ENCODE peak calls at places on chromosomes 11 and 22, in ten cellular contexts. F, I, E, R, L, T, D, M, W and Z are unnamed samples.

GRCh38 chr11:66727883-66728759 is 895 bp downstream of the SPTBN2 start:
- DNase-seq in F (no peak), L (no peak), E (no peak), R (peak; percentile 56), I (peak; percentile 92), M (peak; percentile 52), W (no peak), T (no peak), D (no peak), Z (no peak)

GRCh38 chr22:26453812-26454500 is 24.9 kb downstream of the ASPHD2 start:
- DNase-seq in E (no peak), M (no peak), F (no peak), R (no peak), W (no peak), I (no peak), D (no peak), L (no peak), T (no peak), Z (no peak)

GRCh38 chr11:58429273-58429672 is 1.4 kb upstream of the OR5B2 start:
- DNase-seq in F (no peak), M (no peak), R (no peak), E (no peak), L (no peak), D (no peak), I (no peak), W (no peak), T (no peak), Z (no peak)

GRCh38 chr11:2691991-2692841 is 7.6 kb downstream of the KCNQ1OT1 start:
- DNase-seq in D (no peak), M (peak; percentile 40), T (no peak), L (no peak), F (no peak), E (no peak), I (no peak), W (no peak), R (peak; percentile 67), Z (peak; percentile 48)

GRCh38 chr11:61657566-61657965 is 22.6 kb upstream of the DAGLA start:
- DNase-seq in E (no peak), D (no peak), I (no peak), L (no peak), T (no peak), W (peak; percentile 53), F (no peak), M (no peak), R (no peak), Z (no peak)

GRCh38 chr11:36471577-36471976 is 38.5 kb downstream of the TRAF6 start:
- DNase-seq in R (no peak), E (no peak), W (no peak), M (no peak), F (no peak), I (no peak), L (no peak), T (no peak), D (no peak), Z (no peak)

GRCh38 chr11:95608093-95608492 is 181.5 kb downstream of the FAM76B start:
- DNase-seq in T (no peak), L (no peak), D (no peak), W (no peak), R (peak; percentile 13), E (no peak), F (no peak), I (no peak), M (no peak), Z (no peak)

GRCh38 chr11:66328036-66328306 is 8.3 kb downstream of the RIN1 start:
- DNase-seq in W (no peak), L (no peak), D (no peak), F (no peak), T (no peak), M (no peak), R (no peak), E (no peak), I (no peak), Z (peak; percentile 67)

GRCh38 chr11:65184146-65184545 is 2.4 kb downstream of the CAPN1 start:
- DNase-seq in W (no peak), R (peak; percentile 92), F (no peak), I (no peak), E (no peak), D (peak; percentile 24), M (no peak), L (no peak), T (no peak), Z (peak; percentile 74)

GRCh38 chr11:65180877-65181568 is 705 bp upstream of the CAPN1 start:
- DNase-seq in R (peak; percentile 89), T (peak; percentile 64), W (peak; percentile 25), I (peak; percentile 96), L (no peak), M (peak; percentile 82), E (peak; percentile 78), F (peak; percentile 29), D (peak; percentile 63), Z (peak; percentile 87)

GRCh38 chr11:65182258-65183170 is 786 bp downstream of the CAPN1 start:
- DNase-seq in R (peak; percentile 93), W (peak; percentile 46), F (peak; percentile 15), L (no peak), D (peak; percentile 61), I (no peak), T (no peak), M (peak; percentile 77), E (no peak), Z (no peak)

GRCh38 chr11:65183201-65183891 is 1.6 kb downstream of the CAPN1 start:
- DNase-seq in M (no peak), L (no peak), T (no peak), W (peak; percentile 73), I (no peak), D (no peak), F (peak; percentile 37), R (peak; percentile 23), E (no peak), Z (no peak)

DNA sequence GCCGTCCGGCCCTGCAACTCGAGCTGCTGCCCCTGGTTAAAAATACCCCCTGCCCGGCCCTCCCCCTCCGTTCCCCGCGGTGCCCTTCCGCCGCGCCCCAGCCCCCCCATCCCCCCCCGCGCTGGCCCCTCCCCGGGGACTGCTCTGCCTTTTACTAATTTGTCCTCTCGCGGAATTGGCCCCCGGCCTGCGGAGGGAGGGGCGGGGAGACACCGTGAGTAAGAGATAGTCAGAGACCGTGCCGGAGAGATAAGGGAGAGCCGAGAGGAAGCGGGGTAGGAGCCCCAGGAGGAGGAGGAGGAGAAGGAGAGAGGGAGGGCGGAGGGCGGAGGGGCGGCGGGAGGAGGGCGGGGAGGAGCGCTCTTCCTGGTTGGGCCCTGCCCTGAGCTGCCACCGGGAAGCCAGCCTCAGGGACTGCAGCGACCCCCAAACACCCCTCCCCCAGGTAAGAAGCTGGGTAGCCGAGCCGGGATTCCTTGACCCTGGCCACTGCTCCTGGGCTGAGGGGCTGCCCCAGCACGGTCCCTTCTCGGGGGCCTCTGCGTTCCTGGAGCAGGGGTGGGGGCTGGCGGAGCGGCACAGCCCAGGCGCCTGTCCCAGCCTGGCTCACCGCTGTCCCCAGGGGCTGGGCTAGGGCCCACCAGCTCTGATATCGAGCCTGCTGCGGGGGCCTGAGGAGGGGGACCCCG is at the start of gene CAPN1:
- DNase-seq in D (peak; percentile 86), W (peak; percentile 72), E (peak; percentile 73), F (peak; percentile 87), M (peak; percentile 90), R (peak; percentile 85), L (no peak), T (peak; percentile 88), I (peak; percentile 86), Z (peak; percentile 91)
- TF ChIP-seq POLR2AphosphoS5 in D (no peak), W (peak; percentile 58), E (no peak), F (peak; percentile 67), M (no peak), R (no peak), L (peak; percentile 37), T (no peak), I (peak; percentile 20), Z (no peak)

GRCh38 chr11:69640260-69640994 is 529 bp upstream of the CCND1 start:
- DNase-seq in I (no peak), F (no peak), D (peak; percentile 57), E (no peak), W (no peak), M (peak; percentile 66), T (no peak), L (no peak), R (peak; percentile 50), Z (no peak)
- TF ChIP-seq POLR2AphosphoS5 in I (no peak), F (no peak), D (no peak), E (no peak), W (no peak), M (no peak), T (no peak), L (no peak), R (no peak), Z (no peak)

DNA sequence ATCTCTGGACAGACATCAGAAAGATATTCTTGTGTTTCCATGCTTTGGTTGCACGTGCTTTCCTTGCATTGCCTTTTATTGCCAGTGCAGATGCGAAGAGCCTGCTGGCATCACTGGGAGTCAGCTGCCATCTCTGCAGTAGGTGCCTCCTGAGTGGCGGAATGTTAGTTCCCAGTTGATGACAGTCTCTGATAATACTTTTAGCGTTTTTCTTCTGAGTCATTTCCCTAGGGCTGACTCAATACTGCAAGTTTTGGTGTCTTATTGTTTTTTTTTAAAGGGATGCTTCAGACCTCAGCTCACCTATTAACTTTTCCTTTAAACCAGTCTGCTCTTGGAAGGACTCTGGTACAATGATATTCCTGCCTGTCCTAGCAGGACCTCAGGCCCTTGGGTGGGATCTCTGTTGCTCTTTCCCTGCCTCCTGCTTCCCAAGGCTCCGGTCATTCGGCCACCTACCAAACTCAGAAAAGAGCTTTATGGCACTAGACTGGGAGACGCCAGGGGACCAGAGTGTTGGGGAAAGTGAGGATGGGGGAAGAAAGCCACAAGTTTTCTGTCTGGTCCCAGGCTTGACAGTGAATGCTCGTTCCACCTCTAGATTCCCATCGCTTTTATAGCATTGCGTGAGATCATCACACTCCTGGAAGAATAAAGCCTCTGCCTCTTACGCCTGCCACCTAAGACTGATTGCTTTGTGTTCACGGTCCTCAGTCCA is 308.7 kb downstream of the DDX10 start:
- DNase-seq in R (no peak), L (no peak), T (no peak), W (no peak), M (no peak), F (no peak), E (no peak), D (no peak), I (no peak), Z (no peak)
- TF ChIP-seq POLR2AphosphoS5 in R (no peak), L (no peak), T (no peak), W (no peak), M (no peak), F (no peak), E (no peak), D (no peak), I (peak; percentile 57), Z (no peak)

GRCh38 chr11:10777393-10777793 is 26.3 kb downstream of the CTR9 start:
- DNase-seq in T (no peak), R (no peak), M (no peak), F (no peak), E (no peak), L (no peak), W (no peak), D (peak; percentile 42), I (no peak), Z (no peak)

GRCh38 chr11:10777806-10778205 is 26.8 kb downstream of the CTR9 start:
- DNase-seq in F (no peak), T (peak; percentile 74), L (no peak), W (no peak), I (no peak), E (no peak), R (no peak), M (no peak), D (no peak), Z (no peak)

GRCh38 chr11:10780040-10780439 is 28.7 kb downstream of the EIF4G2 start:
- DNase-seq in L (no peak), E (no peak), M (no peak), R (no peak), T (no peak), I (no peak), D (no peak), W (no peak), F (no peak), Z (no peak)

GRCh38 chr11:10779086-10779485 is 28.0 kb downstream of the CTR9 start:
- DNase-seq in M (no peak), D (no peak), R (no peak), L (no peak), E (no peak), W (no peak), T (no peak), I (no peak), F (no peak), Z (no peak)

DNA sequence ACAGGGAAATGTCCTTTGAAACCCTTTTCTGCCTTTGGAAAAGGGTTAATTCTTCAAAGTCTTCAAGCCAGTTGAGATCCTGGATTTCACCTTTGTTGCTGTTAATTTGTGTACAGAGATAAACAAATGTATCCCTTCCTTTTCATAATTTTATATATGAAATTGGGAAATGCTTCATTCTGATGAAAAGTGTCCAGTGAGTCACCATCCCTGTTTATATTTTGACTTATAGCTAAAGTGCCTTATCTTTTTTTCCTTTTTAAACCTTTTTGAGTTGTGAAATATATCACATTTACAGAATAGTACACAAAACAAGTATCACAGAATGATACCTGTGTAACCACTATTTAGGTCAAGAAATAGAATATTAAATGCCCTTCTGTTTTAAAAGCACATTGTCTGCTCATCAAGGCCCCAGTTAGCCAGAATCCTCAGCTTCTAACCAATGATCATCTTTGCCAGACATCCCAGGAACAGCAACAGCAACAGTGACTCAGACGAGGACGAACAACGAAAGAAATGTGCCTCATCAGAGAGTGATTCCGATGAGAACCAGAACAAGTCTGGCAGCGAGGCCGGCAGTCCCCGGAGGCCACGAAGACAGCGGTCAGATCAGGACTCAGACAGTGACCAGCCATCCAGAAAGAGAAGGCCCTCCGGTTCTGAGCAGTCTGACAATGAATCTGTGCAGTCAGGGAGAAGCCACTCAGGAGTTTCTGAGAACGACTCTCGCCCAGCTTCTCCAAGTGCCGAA is 27.3 kb downstream of the CTR9 start:
- DNase-seq in F (no peak), E (no peak), T (no peak), R (no peak), L (no peak), M (peak; percentile 82), D (no peak), I (peak; percentile 78), W (no peak), Z (peak; percentile 74)
- TF ChIP-seq POLR2AphosphoS5 in F (no peak), E (no peak), T (no peak), R (no peak), L (no peak), M (no peak), D (no peak), I (peak; percentile 61), W (no peak), Z (no peak)